ENCODE peak calls at places on chromosome 15, in eight cellular contexts. Q, F, C, N, U, Z, M and L are unnamed samples.
A peak's percentile ranks its signal among the peaks of the same experiment; 100 is the strongest.

GRCh38 chr15:69557340-69558137 is 104.9 kb downstream of the RPLP1 start:
- DNase-seq in Q (no peak), F (peak; percentile 44), C (no peak), N (peak; percentile 97), U (peak; percentile 37), Z (peak; percentile 75), M (peak; percentile 95), L (peak; percentile 85)

GRCh38 chr15:31292391-31293020 is 34.1 kb upstream of the KLF13 start:
- DNase-seq in Q (no peak), F (no peak), C (no peak), N (no peak), U (peak; percentile 17), Z (no peak), M (no peak), L (no peak)

GRCh38 chr15:66840615-66841014 is 138.6 kb downstream of the SMAD6 start:
- DNase-seq in Q (no peak), F (peak; percentile 54), C (no peak), N (no peak), U (no peak), Z (no peak), M (no peak), L (no peak)

GRCh38 chr15:78212546-78213424 is 21.6 kb downstream of the ACSBG1 start:
- DNase-seq in Q (no peak), F (peak; percentile 36), C (peak; percentile 66), N (peak; percentile 91), U (peak; percentile 73), Z (no peak), M (peak; percentile 85), L (peak; percentile 97)

GRCh38 chr15:66718220-66718988 is 16.4 kb downstream of the SMAD6 start:
- DNase-seq in Q (no peak), F (no peak), C (no peak), N (no peak), U (no peak), Z (no peak), M (no peak), L (no peak)

GRCh38 chr15:43550527-43551363 is 33.3 kb downstream of the MAP1A start:
- DNase-seq in Q (no peak), F (peak; percentile 51), C (no peak), N (peak; percentile 86), U (no peak), Z (no peak), M (no peak), L (peak; percentile 80)

GRCh38 chr15:68581725-68582124 is 2.9 kb downstream of the CORO2B start:
- DNase-seq in Q (no peak), F (no peak), C (no peak), N (no peak), U (no peak), Z (no peak), M (no peak), L (peak; percentile 60)

GRCh38 chr15:85048430-85048829 is 66.8 kb downstream of the PDE8A start:
- DNase-seq in Q (no peak), F (no peak), C (no peak), N (peak; percentile 49), U (no peak), Z (no peak), M (no peak), L (no peak)

GRCh38 chr15:82543155-82543554 is 2.9 kb upstream of the RPS17 start:
- DNase-seq in Q (no peak), F (no peak), C (no peak), N (peak; percentile 77), U (no peak), Z (peak; percentile 45), M (no peak), L (peak; percentile 93)

GRCh38 chr15:68252925-68253534 is 23.5 kb upstream of the CLN6 start:
- DNase-seq in Q (peak; percentile 62), F (peak; percentile 44), C (no peak), N (peak; percentile 87), U (peak; percentile 37), Z (peak; percentile 66), M (peak; percentile 76), L (peak; percentile 92)

GRCh38 chr15:38533926-38534325 is 30.7 kb downstream of the RASGRP1 start:
- DNase-seq in Q (no peak), F (no peak), C (no peak), N (no peak), U (no peak), Z (no peak), M (no peak), L (no peak)

GRCh38 chr15:42549782-42550392 is 1.2 kb downstream of the HAUS2 start:
- DNase-seq in Q (no peak), F (no peak), C (no peak), N (no peak), U (no peak), Z (no peak), M (no peak), L (peak; percentile 49)

GRCh38 chr15:41429003-41429890 is 12.4 kb downstream of the RTF1 start:
- DNase-seq in Q (no peak), F (no peak), C (no peak), N (no peak), U (no peak), Z (no peak), M (no peak), L (no peak)

GRCh38 chr15:68151277-68151676 is 53.9 kb downstream of the CALML4 start:
- DNase-seq in Q (no peak), F (no peak), C (no peak), N (peak; percentile 24), U (no peak), Z (no peak), M (peak; percentile 47), L (no peak)

GRCh38 chr15:56464893-56465520 is at the start of gene MNS1:
- DNase-seq in Q (peak; percentile 97), F (peak; percentile 91), C (peak; percentile 82), N (peak; percentile 98), U (peak; percentile 92), Z (peak; percentile 81), M (peak; percentile 87), L (peak; percentile 97)

GRCh38 chr15:101187820-101188516 is 63.9 kb downstream of the CHSY1 start:
- DNase-seq in Q (no peak), F (no peak), C (no peak), N (no peak), U (no peak), Z (peak; percentile 83), M (no peak), L (peak; percentile 88)

GRCh38 chr15:28086175-28086703 is 12.9 kb downstream of the OCA2 start:
- DNase-seq in Q (no peak), F (peak; percentile 73), C (no peak), N (peak; percentile 68), U (peak; percentile 68), Z (peak; percentile 16), M (no peak), L (peak; percentile 93)

GRCh38 chr15:41559489-41560177 is 621 bp downstream of the TYRO3 start:
- DNase-seq in Q (no peak), F (no peak), C (no peak), N (peak; percentile 38), U (no peak), Z (no peak), M (no peak), L (peak; percentile 94)

GRCh38 chr15:40238481-40238926 is 359 bp upstream of the PAK6 start:
- DNase-seq in Q (no peak), F (no peak), C (no peak), N (no peak), U (peak; percentile 20), Z (no peak), M (no peak), L (peak; percentile 60)

GRCh38 chr15:28942521-28943035 is 56.8 kb downstream of the APBA2 start:
- DNase-seq in Q (no peak), F (peak; percentile 12), C (no peak), N (no peak), U (peak; percentile 7), Z (no peak), M (no peak), L (no peak)

GRCh38 chr15:41536866-41537265 is 7.2 kb downstream of the RPAP1 start:
- DNase-seq in Q (no peak), F (no peak), C (no peak), N (no peak), U (no peak), Z (no peak), M (no peak), L (peak; percentile 36)

GRCh38 chr15:36004891-36005508 is 459.0 kb upstream of the DPH6 start:
- DNase-seq in Q (no peak), F (no peak), C (no peak), N (no peak), U (no peak), Z (no peak), M (no peak), L (no peak)

GRCh38 chr15:99702895-99703602 is 30.2 kb downstream of the LYSMD4 start:
- DNase-seq in Q (no peak), F (no peak), C (no peak), N (peak; percentile 47), U (no peak), Z (no peak), M (no peak), L (no peak)

GRCh38 chr15:96408591-96409183 is 78.2 kb downstream of the NR2F2 start:
- DNase-seq in Q (no peak), F (no peak), C (no peak), N (peak; percentile 41), U (no peak), Z (no peak), M (no peak), L (no peak)
- H3K4me3 ChIP-seq in Q (no peak overlapping the region), F (no peak overlapping the region), C (no peak overlapping the region), N (peak overlapping the region; percentile 51), U (no peak overlapping the region), Z (no peak overlapping the region), M (no peak overlapping the region), L (no peak overlapping the region)

GRCh38 chr15:32898991-32899613 is 181.3 kb downstream of the GREM1 start:
- DNase-seq in Q (peak; percentile 15), F (no peak), C (no peak), N (no peak), U (no peak), Z (no peak), M (no peak), L (no peak)
- H3K4me3 ChIP-seq in Q (no peak overlapping the region), F (no peak overlapping the region), C (no peak overlapping the region), N (no peak overlapping the region), U (no peak overlapping the region), Z (no peak overlapping the region), M (no peak overlapping the region), L (no peak overlapping the region)

GRCh38 chr15:74788042-74788715 is 6.3 kb downstream of the CSK start:
- DNase-seq in Q (no peak), F (no peak), C (no peak), N (no peak), U (no peak), Z (no peak), M (no peak), L (no peak)
- H3K4me3 ChIP-seq in Q (no peak overlapping the region), F (no peak overlapping the region), C (no peak overlapping the region), N (no peak overlapping the region), U (no peak overlapping the region), Z (no peak overlapping the region), M (no peak overlapping the region), L (no peak overlapping the region)

GRCh38 chr15:81297147-81297572 is 26.8 kb downstream of the STARD5 start:
- DNase-seq in Q (no peak), F (no peak), C (no peak), N (peak; percentile 76), U (no peak), Z (no peak), M (peak; percentile 79), L (no peak)

GRCh38 chr15:81297580-81298575 is 26.1 kb downstream of the STARD5 start:
- DNase-seq in Q (no peak), F (no peak), C (no peak), N (no peak), U (no peak), Z (no peak), M (no peak), L (no peak)

GRCh38 chr15:81295466-81296145 is 28.3 kb downstream of the STARD5 start:
- DNase-seq in Q (no peak), F (no peak), C (no peak), N (peak; percentile 51), U (no peak), Z (no peak), M (no peak), L (peak; percentile 62)

GRCh38 chr15:81296218-81296617 is 27.7 kb downstream of the STARD5 start:
- DNase-seq in Q (no peak), F (no peak), C (no peak), N (no peak), U (no peak), Z (no peak), M (no peak), L (no peak)

GRCh38 chr15:81296673-81297072 is 27.3 kb downstream of the STARD5 start:
- DNase-seq in Q (no peak), F (peak; percentile 62), C (peak; percentile 44), N (no peak), U (peak; percentile 61), Z (no peak), M (no peak), L (no peak)
- H3K4me3 ChIP-seq in Q (no peak overlapping the region), F (peak overlapping the region; percentile 28), C (no peak overlapping the region), N (no peak overlapping the region), U (peak overlapping the region; percentile 31), Z (no peak overlapping the region), M (no peak overlapping the region), L (no peak overlapping the region)